ENCODE peak calls at places on chromosome 16, in six cellular contexts. One of them, this sample, is unnamed.

GRCh38 chr16:30561212-30561816 is 3.1 kb upstream of the ZNF764 start:
- DNase-seq in AG10803: no peak
- DNase-seq in caudate nucleus: no peak
- DNase-seq in SK-N-DZ: no peak
- DNase-seq in progenitor cell of endocrine pancreas: no peak
- DNase-seq in IMR-90: no peak
- DNase-seq in this sample: no peak

GRCh38 chr16:88077328-88078108 is 126.3 kb downstream of the BANP start:
- DNase-seq in SK-N-DZ: peak
- DNase-seq in AG10803: no peak
- DNase-seq in caudate nucleus: no peak
- DNase-seq in IMR-90: no peak
- DNase-seq in progenitor cell of endocrine pancreas: no peak
- DNase-seq in this sample: peak

GRCh38 chr16:3661311-3661710 is 6.8 kb downstream of the DNASE1 start:
- DNase-seq in IMR-90: no peak
- DNase-seq in progenitor cell of endocrine pancreas: no peak
- DNase-seq in SK-N-DZ: no peak
- DNase-seq in caudate nucleus: no peak
- DNase-seq in AG10803: no peak
- DNase-seq in this sample: no peak

GRCh38 chr16:24539850-24540484 is 601 bp downstream of the RBBP6 start:
- DNase-seq in caudate nucleus: no peak
- DNase-seq in IMR-90: peak
- DNase-seq in progenitor cell of endocrine pancreas: no peak
- DNase-seq in SK-N-DZ: no peak
- DNase-seq in AG10803: peak
- DNase-seq in this sample: peak

GRCh38 chr16:85984947-85985451 is 86.0 kb downstream of the IRF8 start:
- DNase-seq in progenitor cell of endocrine pancreas: no peak
- DNase-seq in IMR-90: no peak
- DNase-seq in AG10803: no peak
- DNase-seq in caudate nucleus: no peak
- DNase-seq in SK-N-DZ: no peak
- DNase-seq in this sample: no peak

GRCh38 chr16:11913425-11914079 is 2.2 kb downstream of the GSPT1 start:
- DNase-seq in SK-N-DZ: no peak
- DNase-seq in AG10803: no peak
- DNase-seq in IMR-90: peak
- DNase-seq in progenitor cell of endocrine pancreas: no peak
- DNase-seq in caudate nucleus: no peak
- DNase-seq in this sample: no peak

GRCh38 chr16:80804451-80805383 is at the start of gene CDYL2:
- DNase-seq in AG10803: peak
- DNase-seq in caudate nucleus: no peak
- DNase-seq in IMR-90: peak
- DNase-seq in SK-N-DZ: no peak
- DNase-seq in progenitor cell of endocrine pancreas: peak
- DNase-seq in this sample: peak

GRCh38 chr16:15808071-15808470 is 48.8 kb downstream of the MYH11 start:
- DNase-seq in caudate nucleus: no peak
- DNase-seq in AG10803: no peak
- DNase-seq in SK-N-DZ: no peak
- DNase-seq in progenitor cell of endocrine pancreas: no peak
- DNase-seq in IMR-90: no peak
- DNase-seq in this sample: no peak

GRCh38 chr16:57559075-57559790 is 16.8 kb downstream of the ADGRG5 start:
- DNase-seq in progenitor cell of endocrine pancreas: no peak
- DNase-seq in SK-N-DZ: peak
- DNase-seq in AG10803: no peak
- DNase-seq in caudate nucleus: no peak
- DNase-seq in IMR-90: no peak
- DNase-seq in this sample: no peak

GRCh38 chr16:24737391-24737871 is 8.0 kb downstream of the TNRC6A start:
- DNase-seq in SK-N-DZ: no peak
- DNase-seq in caudate nucleus: no peak
- DNase-seq in IMR-90: peak
- DNase-seq in progenitor cell of endocrine pancreas: no peak
- DNase-seq in AG10803: peak
- DNase-seq in this sample: no peak

GRCh38 chr16:27364493-27365141 is 37.4 kb upstream of the IL21R start:
- DNase-seq in AG10803: no peak
- DNase-seq in progenitor cell of endocrine pancreas: no peak
- DNase-seq in SK-N-DZ: no peak
- DNase-seq in IMR-90: no peak
- DNase-seq in caudate nucleus: no peak
- DNase-seq in this sample: no peak

GRCh38 chr16:50591800-50592771 is 43.9 kb downstream of the NKD1 start:
- DNase-seq in AG10803: no peak
- DNase-seq in caudate nucleus: peak
- DNase-seq in SK-N-DZ: no peak
- DNase-seq in progenitor cell of endocrine pancreas: no peak
- DNase-seq in IMR-90: no peak
- DNase-seq in this sample: no peak

GRCh38 chr16:15538484-15538883 is 104.1 kb downstream of the BMERB1 start:
- DNase-seq in progenitor cell of endocrine pancreas: no peak
- DNase-seq in AG10803: no peak
- DNase-seq in SK-N-DZ: no peak
- DNase-seq in IMR-90: no peak
- DNase-seq in caudate nucleus: no peak
- DNase-seq in this sample: no peak

GRCh38 chr16:48383877-48384304 is 1.3 kb downstream of the SIAH1 start:
- DNase-seq in SK-N-DZ: peak
- DNase-seq in progenitor cell of endocrine pancreas: no peak
- DNase-seq in IMR-90: no peak
- DNase-seq in AG10803: no peak
- DNase-seq in caudate nucleus: no peak
- DNase-seq in this sample: no peak

GRCh38 chr16:65521685-65522338 is 399.9 kb upstream of the CDH11 start:
- DNase-seq in AG10803: no peak
- DNase-seq in progenitor cell of endocrine pancreas: no peak
- DNase-seq in IMR-90: no peak
- DNase-seq in caudate nucleus: no peak
- DNase-seq in SK-N-DZ: no peak
- DNase-seq in this sample: no peak

GRCh38 chr16:12639044-12639443 is 164.6 kb downstream of the CPPED1 start:
- DNase-seq in progenitor cell of endocrine pancreas: no peak
- DNase-seq in caudate nucleus: no peak
- DNase-seq in AG10803: peak
- DNase-seq in SK-N-DZ: no peak
- DNase-seq in IMR-90: peak
- DNase-seq in this sample: no peak

GRCh38 chr16:11636172-11636721 is 32.0 kb upstream of the SNN start:
- DNase-seq in IMR-90: no peak
- DNase-seq in caudate nucleus: no peak
- DNase-seq in AG10803: no peak
- DNase-seq in progenitor cell of endocrine pancreas: peak
- DNase-seq in SK-N-DZ: no peak
- DNase-seq in this sample: no peak

GRCh38 chr16:67841198-67841815 is 813 bp upstream of the THAP11 start:
- DNase-seq in caudate nucleus: no peak
- DNase-seq in AG10803: no peak
- DNase-seq in progenitor cell of endocrine pancreas: no peak
- DNase-seq in SK-N-DZ: no peak
- DNase-seq in IMR-90: no peak
- DNase-seq in this sample: no peak

GRCh38 chr16:35319536-35320192 is 1860.3 kb downstream of the TP53TG3F start:
- DNase-seq in progenitor cell of endocrine pancreas: no peak
- DNase-seq in caudate nucleus: no peak
- DNase-seq in SK-N-DZ: no peak
- DNase-seq in AG10803: no peak
- DNase-seq in IMR-90: no peak
- DNase-seq in this sample: no peak

GRCh38 chr16:11273721-11274324 is 394 bp upstream of the PRM3 start:
- DNase-seq in progenitor cell of endocrine pancreas: no peak
- DNase-seq in IMR-90: no peak
- DNase-seq in AG10803: no peak
- DNase-seq in SK-N-DZ: no peak
- DNase-seq in caudate nucleus: no peak
- DNase-seq in this sample: no peak

GRCh38 chr16:49557070-49557446 is 183.5 kb downstream of the C16orf78 start:
- DNase-seq in caudate nucleus: no peak
- DNase-seq in IMR-90: no peak
- DNase-seq in progenitor cell of endocrine pancreas: peak
- DNase-seq in AG10803: no peak
- DNase-seq in SK-N-DZ: peak
- DNase-seq in this sample: no peak